ENCODE peak calls at places on chromosomes 1 and 21, in nine cellular contexts. O, M, S, N, V, C, I, B and H are unnamed samples.

GRCh38 chr1:81029266-81029665 is 771.5 kb upstream of the ADGRL2 start:
- DNase-seq in O (no peak), M (no peak), S (no peak), N (no peak), V (no peak), C (no peak), I (no peak), B (no peak), H (no peak)

GRCh38 chr1:35499652-35500176 is 57.5 kb downstream of the KIAA0319L start:
- DNase-seq in O (no peak), M (no peak), S (no peak), N (no peak), V (no peak), C (no peak), I (no peak), B (no peak), H (no peak)

GRCh38 chr1:3078421-3078820 is 9.4 kb downstream of the PRDM16 start:
- DNase-seq in O (no peak), M (no peak), S (no peak), N (peak; percentile 59), V (no peak), C (no peak), I (no peak), B (no peak), H (no peak)

GRCh38 chr1:63662056-63662836 is 69.0 kb downstream of the PGM1 start:
- DNase-seq in O (peak; percentile 91), M (peak; percentile 78), S (peak; percentile 25), N (no peak), V (no peak), C (no peak), I (no peak), B (no peak), H (no peak)

GRCh38 chr1:77899647-77900320 is 11.4 kb downstream of the NEXN start:
- DNase-seq in O (no peak), M (peak; percentile 62), S (no peak), N (no peak), V (no peak), C (no peak), I (no peak), B (no peak), H (no peak)

GRCh38 chr1:227950735-227951224 is 3.0 kb upstream of the WNT9A start:
- DNase-seq in O (no peak), M (no peak), S (no peak), N (no peak), V (no peak), C (no peak), I (no peak), B (no peak), H (no peak)

GRCh38 chr1:109186704-109187071 is 27.0 kb upstream of the SARS1 start:
- DNase-seq in O (no peak), M (no peak), S (no peak), N (no peak), V (no peak), C (peak; percentile 30), I (no peak), B (no peak), H (peak; percentile 35)

GRCh38 chr1:208533746-208534603 is 289.8 kb upstream of the PLXNA2 start:
- DNase-seq in O (no peak), M (no peak), S (no peak), N (no peak), V (no peak), C (no peak), I (no peak), B (no peak), H (no peak)

GRCh38 chr1:40064797-40065492 is 24.4 kb downstream of the CAP1 start:
- DNase-seq in O (no peak), M (no peak), S (no peak), N (no peak), V (no peak), C (no peak), I (no peak), B (no peak), H (no peak)

GRCh38 chr1:40646385-40646784 is 19.1 kb downstream of the RIMS3 start:
- DNase-seq in O (no peak), M (peak; percentile 51), S (no peak), N (no peak), V (no peak), C (no peak), I (no peak), B (no peak), H (no peak)

GRCh38 chr1:219837274-219837993 is 90.9 kb downstream of the SLC30A10 start:
- DNase-seq in O (peak; percentile 8), M (peak; percentile 49), S (peak; percentile 57), N (no peak), V (peak; percentile 75), C (peak; percentile 19), I (peak; percentile 38), B (peak; percentile 56), H (no peak)

GRCh38 chr1:41448831-41449230 is 35.7 kb downstream of the EDN2 start:
- DNase-seq in O (no peak), M (no peak), S (no peak), N (no peak), V (peak; percentile 95), C (no peak), I (no peak), B (peak; percentile 14), H (no peak)

GRCh38 chr1:112870887-112871646 is 84.9 kb downstream of the SLC16A1 start:
- DNase-seq in O (no peak), M (no peak), S (no peak), N (no peak), V (no peak), C (no peak), I (no peak), B (peak; percentile 63), H (no peak)

GRCh38 chr1:46067652-46068051 is 64.8 kb downstream of the PIK3R3 start:
- DNase-seq in O (no peak), M (no peak), S (no peak), N (no peak), V (no peak), C (no peak), I (no peak), B (no peak), H (no peak)

GRCh38 chr21:42174173-42174572 is 44.8 kb upstream of the ABCG1 start:
- DNase-seq in O (no peak), M (no peak), S (no peak), N (no peak), V (no peak), C (no peak), I (no peak), B (no peak), H (no peak)

GRCh38 chr1:153849487-153850185 is 73.1 kb downstream of the GATAD2B start:
- DNase-seq in O (no peak), M (no peak), S (no peak), N (no peak), V (no peak), C (no peak), I (no peak), B (no peak), H (no peak)

GRCh38 chr1:47262787-47263413 is 30.9 kb upstream of the TAL1 start:
- DNase-seq in O (peak; percentile 32), M (peak; percentile 24), S (peak; percentile 23), N (no peak), V (peak; percentile 9), C (peak; percentile 49), I (no peak), B (peak; percentile 0), H (no peak)

GRCh38 chr1:52139817-52140540 is 1.9 kb upstream of the ZFYVE9 start:
- DNase-seq in O (no peak), M (peak; percentile 95), S (peak; percentile 41), N (no peak), V (no peak), C (no peak), I (no peak), B (no peak), H (no peak)

GRCh38 chr1:41882068-41882477 is 36.6 kb downstream of the HIVEP3 start:
- DNase-seq in O (peak; percentile 41), M (no peak), S (no peak), N (no peak), V (peak; percentile 86), C (no peak), I (no peak), B (peak; percentile 40), H (no peak)